ENCODE peak calls at places on chromosome 20, in six cellular contexts. B is brain microvascular endothelial cell, Y is fibroblast of lung, Q is RWPE1, C is thoracic aorta, E is nephron progenitor cell. R is an unnamed sample.
A peak's percentile ranks its signal among the peaks of the same experiment; 100 is the strongest.

GRCh38 chr20:20237093-20237959 is 130.6 kb upstream of the INSM1 start:
- DNase-seq in B (peak; percentile 21), Y (peak; percentile 2), Q (peak; percentile 69), C (no peak), E (peak; percentile 54), R (no peak)

GRCh38 chr20:34516874-34517542 is 786 bp downstream of the DYNLRB1 start:
- DNase-seq in B (no peak), Y (no peak), Q (peak; percentile 64), C (no peak), E (peak; percentile 23), R (no peak)

GRCh38 chr20:5153612-5154542 is 27.1 kb downstream of the CDS2 start:
- DNase-seq in B (no peak), Y (peak; percentile 40), Q (peak; percentile 75), C (no peak), E (no peak), R (no peak)

GRCh38 chr20:31717478-31717946 is 5.2 kb downstream of the BCL2L1 start:
- DNase-seq in B (no peak), Y (no peak), Q (no peak), C (no peak), E (no peak), R (no peak)

GRCh38 chr20:61871913-61872312 is 193.8 kb downstream of the TAF4 start:
- DNase-seq in B (no peak), Y (no peak), Q (no peak), C (no peak), E (no peak), R (no peak)

GRCh38 chr20:62030834-62031434 is 34.7 kb downstream of the TAF4 start:
- DNase-seq in B (no peak), Y (no peak), Q (peak; percentile 48), C (no peak), E (no peak), R (no peak)

GRCh38 chr20:54606384-54606783 is 131.0 kb downstream of the DOK5 start:
- DNase-seq in B (no peak), Y (no peak), Q (no peak), C (no peak), E (no peak), R (no peak)

GRCh38 chr20:36885355-36885754 is 9.4 kb downstream of the TLDC2 start:
- DNase-seq in B (no peak), Y (no peak), Q (no peak), C (no peak), E (no peak), R (no peak)

GRCh38 chr20:59837623-59838394 is 95.6 kb downstream of the SYCP2 start:
- DNase-seq in B (no peak), Y (no peak), Q (no peak), C (no peak), E (no peak), R (no peak)

GRCh38 chr20:6566821-6567220 is 200.7 kb upstream of the BMP2 start:
- DNase-seq in B (peak; percentile 96), Y (peak; percentile 94), Q (peak; percentile 63), C (no peak), E (no peak), R (no peak)

GRCh38 chr20:43515628-43516027 is 8.1 kb downstream of the L3MBTL1 start:
- DNase-seq in B (no peak), Y (no peak), Q (no peak), C (no peak), E (no peak), R (no peak)

DNA sequence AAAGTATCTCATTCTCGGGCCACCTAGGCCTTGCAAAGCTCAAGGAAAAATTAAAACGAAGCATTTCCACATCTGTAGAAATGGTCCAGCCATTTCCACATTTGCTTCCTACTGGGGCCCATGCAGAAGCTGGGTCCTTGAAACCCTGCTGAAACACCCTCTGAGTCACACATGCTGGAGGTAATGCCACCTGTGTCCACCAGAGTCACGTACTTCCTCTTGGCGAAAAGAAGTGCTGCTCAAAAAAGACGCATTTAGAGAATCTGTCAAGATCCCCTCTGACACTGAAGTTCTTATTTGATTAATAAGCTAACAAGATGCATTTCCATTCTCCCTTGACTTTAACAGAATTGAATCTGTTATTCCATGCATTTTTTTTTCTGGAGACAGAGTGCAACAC is 423.2 kb downstream of the PREX1 start:
- DNase-seq in B (no peak), Y (no peak), Q (peak; percentile 30), C (no peak), E (no peak), R (no peak)
- TF ChIP-seq CTCF in B (no peak), Y (no peak), Q (no peak), C (no peak), E (no peak), R (no peak)

GRCh38 chr20:46774943-46775560 is 65.6 kb downstream of the SLC2A10 start:
- DNase-seq in B (no peak), Y (no peak), Q (peak; percentile 40), C (no peak), E (no peak), R (no peak)

GRCh38 chr20:46771195-46771588 is 61.7 kb downstream of the SLC2A10 start:
- DNase-seq in B (no peak), Y (no peak), Q (no peak), C (no peak), E (no peak), R (no peak)

GRCh38 chr20:46773680-46774079 is 64.2 kb downstream of the SLC2A10 start:
- DNase-seq in B (no peak), Y (no peak), Q (no peak), C (no peak), E (no peak), R (no peak)

GRCh38 chr20:46770330-46771194 is 61.1 kb downstream of the SLC2A10 start:
- DNase-seq in B (no peak), Y (peak; percentile 72), Q (no peak), C (no peak), E (no peak), R (no peak)

DNA sequence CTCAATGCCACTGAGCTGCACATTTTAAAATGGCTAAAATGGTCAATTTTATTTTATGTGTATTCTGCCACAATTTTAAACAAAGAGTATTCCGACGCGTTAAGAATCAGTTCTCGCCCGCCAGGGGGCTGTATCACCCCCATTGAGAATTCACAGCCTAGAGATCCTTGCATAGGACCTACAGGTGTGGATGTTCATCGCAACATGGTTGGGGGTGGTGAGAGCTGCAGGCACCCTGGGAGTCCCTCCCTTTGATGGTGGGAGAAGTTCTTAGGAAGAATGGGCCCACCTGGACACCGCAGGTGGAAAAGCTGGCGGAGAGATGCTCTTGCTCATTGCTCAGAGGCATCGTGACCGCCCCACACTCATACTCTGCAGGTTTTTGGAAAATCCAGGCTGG is 63.5 kb downstream of the SLC2A10 start:
- DNase-seq in B (no peak), Y (no peak), Q (no peak), C (no peak), E (no peak), R (no peak)
- TF ChIP-seq CTCF in B (peak; percentile 33), Y (peak; percentile 12), Q (no peak), C (no peak), E (peak; percentile 22), R (no peak)

GRCh38 chr20:50399917-50400704 is 110.1 kb upstream of the PTPN1 start:
- DNase-seq in B (no peak), Y (no peak), Q (no peak), C (no peak), E (no peak), R (no peak)
- TF ChIP-seq CTCF in B (peak; percentile 11), Y (peak; percentile 18), Q (no peak), C (no peak), E (no peak), R (no peak)

GRCh38 chr20:10448270-10449156 is 13.4 kb downstream of the SLX4IP start:
- DNase-seq in B (no peak), Y (peak; percentile 51), Q (no peak), C (no peak), E (no peak), R (no peak)
- TF ChIP-seq CTCF in B (peak; percentile 21), Y (peak; percentile 23), Q (no peak), C (no peak), E (no peak), R (no peak)

GRCh38 chr20:21528870-21529269 is 15.0 kb upstream of the NKX2-2 start:
- DNase-seq in B (no peak), Y (no peak), Q (no peak), C (no peak), E (no peak), R (no peak)
- TF ChIP-seq CTCF in B (no peak), Y (no peak), Q (no peak), C (no peak), E (no peak), R (no peak)

GRCh38 chr20:56515657-56516381 is 8.7 kb upstream of the FAM209A start:
- DNase-seq in B (no peak), Y (no peak), Q (no peak), C (no peak), E (no peak), R (no peak)
- TF ChIP-seq CTCF in B (peak; percentile 43), Y (peak; percentile 38), Q (peak; percentile 55), C (no peak), E (no peak), R (no peak)

DNA sequence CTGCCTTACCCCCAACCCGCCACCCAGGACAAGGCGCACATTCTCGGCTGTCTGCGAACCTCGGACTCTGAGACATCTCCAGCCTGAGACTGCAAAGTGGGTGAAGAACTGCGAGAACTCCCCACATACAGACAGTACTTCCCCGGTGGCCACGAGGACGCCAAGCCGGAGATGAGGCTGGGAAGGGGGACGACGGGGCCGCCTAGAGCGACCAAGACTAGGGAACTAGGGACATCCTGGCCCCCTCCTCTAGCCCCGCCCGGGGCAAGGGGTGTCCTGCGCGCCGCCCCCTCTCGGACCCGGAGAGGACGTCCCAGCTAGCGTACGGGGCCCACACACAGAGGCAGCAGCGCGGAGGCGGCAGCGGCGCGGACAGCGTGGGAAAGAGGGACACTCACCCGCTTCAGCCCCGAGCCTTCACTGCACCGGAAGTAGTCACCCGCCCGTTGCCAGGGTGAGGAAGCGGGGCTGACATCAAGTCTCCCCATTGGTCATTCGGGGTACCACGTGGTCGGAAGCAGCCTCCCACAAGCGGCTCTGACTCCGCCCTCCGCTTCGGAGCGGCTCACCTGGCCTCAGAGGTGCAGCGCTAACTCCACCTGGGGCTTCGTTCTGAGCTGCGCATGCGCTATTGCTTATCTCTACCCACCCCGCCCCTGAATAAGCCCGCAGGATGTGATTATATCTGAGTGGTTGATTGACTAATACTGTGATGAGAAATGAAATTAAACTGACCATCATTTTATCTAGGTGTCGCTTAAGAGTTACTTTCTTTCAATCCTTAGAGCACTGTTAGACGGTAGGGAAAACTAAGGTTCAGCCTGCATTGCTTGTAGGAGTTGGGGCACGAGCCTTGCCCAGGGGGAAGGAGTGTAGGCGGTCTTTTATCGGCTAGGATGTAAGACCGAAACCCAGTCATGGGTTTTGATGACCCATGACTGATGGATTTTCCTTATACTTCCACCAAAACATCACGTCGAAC is at the start of gene TASP1:
- DNase-seq in B (peak; percentile 96), Y (peak; percentile 94), Q (peak; percentile 99), C (peak; percentile 88), E (peak; percentile 93), R (peak; percentile 92)
- TF ChIP-seq CTCF in B (no peak), Y (no peak), Q (no peak), C (no peak), E (no peak), R (no peak)

DNA sequence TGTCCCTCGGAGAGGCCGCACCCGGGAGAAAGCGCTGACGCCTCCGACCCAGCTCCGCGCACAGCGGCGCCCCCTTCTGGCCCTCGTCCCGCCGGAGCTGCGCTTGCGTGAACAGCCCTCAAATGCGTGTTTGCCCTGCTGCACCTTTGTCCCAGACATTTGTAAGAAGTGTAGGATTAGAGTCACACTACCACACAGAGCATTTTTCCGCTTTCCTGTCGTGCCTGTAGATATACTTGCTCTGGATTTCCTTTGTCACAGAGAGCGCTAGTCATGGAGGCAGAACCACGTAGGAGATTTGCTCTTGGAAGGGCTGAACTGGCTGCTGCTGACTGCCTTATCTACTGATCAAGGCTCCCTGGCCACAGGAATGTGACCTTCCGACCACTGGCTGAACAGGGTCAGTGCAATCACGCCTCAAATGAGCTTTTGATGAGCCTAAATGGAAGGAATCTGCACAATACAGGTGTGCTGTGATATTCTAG is 62.3 kb downstream of the PAX1 start:
- DNase-seq in B (no peak), Y (no peak), Q (no peak), C (no peak), E (peak; percentile 76), R (no peak)
- TF ChIP-seq CTCF in B (no peak), Y (no peak), Q (peak; percentile 14), C (no peak), E (peak; percentile 63), R (no peak)